ENCODE peak calls at places on chromosomes 13 and 19, in six cellular contexts. One of them, this sample, is unnamed.

GRCh38 chr13:101152184-101152583 is 264.1 kb downstream of the NALCN start:
- DNase-seq in A549: no peak
- DNase-seq in mammary epithelial cell: no peak
- DNase-seq in psoas muscle: no peak
- DNase-seq in PC-3: no peak
- DNase-seq in heart right ventricle: no peak
- DNase-seq in this sample: no peak

GRCh38 chr13:65834897-65835296 is 1395.2 kb downstream of the PCDH9 start:
- DNase-seq in heart right ventricle: no peak
- DNase-seq in mammary epithelial cell: no peak
- DNase-seq in psoas muscle: no peak
- DNase-seq in PC-3: no peak
- DNase-seq in A549: no peak
- DNase-seq in this sample: no peak

GRCh38 chr19:35641515-35642151 is at the start of gene ETV2:
- DNase-seq in A549: no peak
- DNase-seq in PC-3: no peak
- DNase-seq in mammary epithelial cell: no peak
- DNase-seq in heart right ventricle: peak
- DNase-seq in psoas muscle: no peak
- DNase-seq in this sample: peak

GRCh38 chr13:28056970-28057712 is 43.2 kb downstream of the FLT3 start:
- DNase-seq in heart right ventricle: no peak
- DNase-seq in PC-3: no peak
- DNase-seq in psoas muscle: no peak
- DNase-seq in mammary epithelial cell: no peak
- DNase-seq in A549: no peak
- DNase-seq in this sample: no peak

GRCh38 chr13:113978741-113979481 is 5.0 kb upstream of the C13orf46 start:
- DNase-seq in mammary epithelial cell: no peak
- DNase-seq in heart right ventricle: no peak
- DNase-seq in psoas muscle: peak
- DNase-seq in PC-3: no peak
- DNase-seq in A549: no peak
- DNase-seq in this sample: no peak

GRCh38 chr13:44223785-44224432 is 149.7 kb upstream of the SERP2 start:
- DNase-seq in heart right ventricle: no peak
- DNase-seq in A549: no peak
- DNase-seq in PC-3: no peak
- DNase-seq in psoas muscle: no peak
- DNase-seq in mammary epithelial cell: no peak
- DNase-seq in this sample: no peak

GRCh38 chr19:17215125-17215971 is at the start of gene USE1:
- DNase-seq in psoas muscle: peak
- DNase-seq in A549: peak
- DNase-seq in heart right ventricle: peak
- DNase-seq in mammary epithelial cell: peak
- DNase-seq in PC-3: peak
- DNase-seq in this sample: peak

GRCh38 chr13:107743983-107744382 is 471.4 kb downstream of the LIG4 start:
- DNase-seq in PC-3: peak
- DNase-seq in heart right ventricle: no peak
- DNase-seq in mammary epithelial cell: no peak
- DNase-seq in A549: no peak
- DNase-seq in psoas muscle: no peak
- DNase-seq in this sample: no peak

GRCh38 chr13:86562876-86563275 is 763.7 kb upstream of the SLITRK6 start:
- DNase-seq in psoas muscle: no peak
- DNase-seq in mammary epithelial cell: no peak
- DNase-seq in A549: no peak
- DNase-seq in PC-3: no peak
- DNase-seq in heart right ventricle: no peak
- DNase-seq in this sample: no peak

GRCh38 chr19:37505958-37506386 is 767 bp upstream of the ZNF793 start:
- DNase-seq in heart right ventricle: no peak
- DNase-seq in mammary epithelial cell: no peak
- DNase-seq in PC-3: no peak
- DNase-seq in A549: no peak
- DNase-seq in psoas muscle: no peak
- DNase-seq in this sample: peak

GRCh38 chr13:28574617-28575142 is 79.8 kb upstream of the FLT1 start:
- DNase-seq in psoas muscle: no peak
- DNase-seq in mammary epithelial cell: peak
- DNase-seq in PC-3: peak
- DNase-seq in heart right ventricle: peak
- DNase-seq in A549: peak
- DNase-seq in this sample: no peak

GRCh38 chr19:52993342-52994178 is 20.2 kb upstream of the ERVV-1 start:
- DNase-seq in PC-3: peak
- DNase-seq in mammary epithelial cell: peak
- DNase-seq in heart right ventricle: peak
- DNase-seq in A549: peak
- DNase-seq in psoas muscle: peak
- DNase-seq in this sample: peak

DNA sequence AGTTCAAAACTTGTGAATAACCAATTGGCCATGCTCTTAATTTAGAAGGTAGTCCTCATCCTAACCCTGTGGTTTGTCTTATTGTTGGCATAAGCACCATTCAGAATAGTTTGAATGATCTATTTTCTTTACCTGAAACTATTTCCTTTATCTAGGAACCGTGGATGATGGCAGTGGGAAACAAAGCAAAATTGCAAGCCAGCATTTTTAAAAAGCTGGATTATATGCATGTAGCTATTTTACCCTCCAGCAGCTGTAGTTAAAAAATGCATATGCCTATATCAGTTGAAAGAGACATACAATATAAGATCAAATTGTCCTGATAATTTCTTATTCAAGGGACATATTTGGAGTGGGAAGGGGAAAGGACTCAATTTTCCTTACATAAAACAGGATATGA is 19.3 kb downstream of the ZNF613 start:
- DNase-seq in mammary epithelial cell: no peak
- DNase-seq in PC-3: no peak
- DNase-seq in heart right ventricle: no peak
- DNase-seq in A549: no peak
- DNase-seq in psoas muscle: no peak
- DNase-seq in this sample: no peak
- H3K4me3 ChIP-seq in mammary epithelial cell: no peak
- H3K4me3 ChIP-seq in PC-3: no peak
- H3K4me3 ChIP-seq in heart right ventricle: no peak
- H3K4me3 ChIP-seq in A549: no peak
- H3K4me3 ChIP-seq in psoas muscle: no peak
- H3K4me3 ChIP-seq in this sample: no peak

GRCh38 chr19:1953441-1954094 is 12.6 kb downstream of the CSNK1G2 start:
- DNase-seq in mammary epithelial cell: no peak
- DNase-seq in PC-3: no peak
- DNase-seq in psoas muscle: no peak
- DNase-seq in heart right ventricle: no peak
- DNase-seq in A549: no peak
- DNase-seq in this sample: no peak

GRCh38 chr19:1956868-1957492 is 16.0 kb downstream of the CSNK1G2 start:
- DNase-seq in heart right ventricle: no peak
- DNase-seq in A549: no peak
- DNase-seq in mammary epithelial cell: no peak
- DNase-seq in psoas muscle: peak
- DNase-seq in PC-3: no peak
- DNase-seq in this sample: no peak

GRCh38 chr19:1956143-1956537 is 15.2 kb downstream of the CSNK1G2 start:
- DNase-seq in psoas muscle: no peak
- DNase-seq in heart right ventricle: no peak
- DNase-seq in mammary epithelial cell: no peak
- DNase-seq in PC-3: no peak
- DNase-seq in A549: no peak
- DNase-seq in this sample: no peak

GRCh38 chr19:1954547-1954946 is 13.6 kb downstream of the CSNK1G2 start:
- DNase-seq in PC-3: no peak
- DNase-seq in heart right ventricle: no peak
- DNase-seq in A549: no peak
- DNase-seq in mammary epithelial cell: no peak
- DNase-seq in psoas muscle: no peak
- DNase-seq in this sample: no peak

GRCh38 chr19:1955171-1956142 is 14.5 kb downstream of the CSNK1G2 start:
- DNase-seq in PC-3: no peak
- DNase-seq in heart right ventricle: no peak
- DNase-seq in mammary epithelial cell: no peak
- DNase-seq in psoas muscle: no peak
- DNase-seq in A549: no peak
- DNase-seq in this sample: no peak
- H3K27ac ChIP-seq in PC-3: no peak
- H3K27ac ChIP-seq in heart right ventricle: no peak
- H3K27ac ChIP-seq in mammary epithelial cell: no peak
- H3K27ac ChIP-seq in psoas muscle: no peak
- H3K27ac ChIP-seq in A549: no peak
- H3K27ac ChIP-seq in this sample: no peak

GRCh38 chr19:1151917-1152601 is 22.0 kb downstream of the SBNO2 start:
- DNase-seq in heart right ventricle: peak
- DNase-seq in psoas muscle: peak
- DNase-seq in mammary epithelial cell: no peak
- DNase-seq in PC-3: no peak
- DNase-seq in A549: no peak
- DNase-seq in this sample: no peak
- H3K4me3 ChIP-seq in heart right ventricle: peak
- H3K4me3 ChIP-seq in psoas muscle: peak
- H3K4me3 ChIP-seq in mammary epithelial cell: no peak
- H3K4me3 ChIP-seq in PC-3: no peak
- H3K4me3 ChIP-seq in A549: no peak
- H3K4me3 ChIP-seq in this sample: no peak

DNA sequence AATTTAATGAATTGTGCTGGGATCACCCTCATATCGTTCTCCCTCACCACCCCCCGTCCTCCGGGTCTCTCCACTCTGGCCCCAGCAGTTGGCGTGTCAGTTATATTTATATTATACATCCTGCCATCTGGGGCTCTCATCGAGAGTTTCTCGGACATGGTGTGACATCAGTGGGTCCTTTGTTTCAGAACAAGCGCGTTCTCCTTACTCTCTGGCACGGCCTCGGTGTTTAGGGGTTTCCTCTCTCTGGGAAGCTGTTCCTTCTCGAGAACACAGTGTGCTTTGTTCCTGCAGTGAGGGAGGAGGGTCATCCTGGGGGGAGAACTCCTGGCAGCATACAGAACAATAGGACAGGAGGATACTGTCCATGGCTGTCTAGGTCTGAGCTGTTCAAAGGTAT is 9.8 kb upstream of the MCF2L start:
- DNase-seq in psoas muscle: no peak
- DNase-seq in PC-3: no peak
- DNase-seq in heart right ventricle: peak
- DNase-seq in mammary epithelial cell: no peak
- DNase-seq in A549: no peak
- DNase-seq in this sample: no peak
- H3K27ac ChIP-seq in psoas muscle: peak
- H3K27ac ChIP-seq in PC-3: no peak
- H3K27ac ChIP-seq in heart right ventricle: peak
- H3K27ac ChIP-seq in mammary epithelial cell: no peak
- H3K27ac ChIP-seq in A549: no peak
- H3K27ac ChIP-seq in this sample: no peak

GRCh38 chr13:99990045-99990977 is 8.7 kb downstream of the ZIC2 start:
- DNase-seq in mammary epithelial cell: no peak
- DNase-seq in psoas muscle: no peak
- DNase-seq in PC-3: no peak
- DNase-seq in A549: no peak
- DNase-seq in heart right ventricle: no peak
- DNase-seq in this sample: no peak
- H3K4me3 ChIP-seq in mammary epithelial cell: no peak
- H3K4me3 ChIP-seq in psoas muscle: no peak
- H3K4me3 ChIP-seq in PC-3: no peak
- H3K4me3 ChIP-seq in A549: no peak
- H3K4me3 ChIP-seq in heart right ventricle: no peak
- H3K4me3 ChIP-seq in this sample: no peak

GRCh38 chr19:42110658-42111057 is 21.6 kb downstream of the POU2F2 start:
- DNase-seq in A549: no peak
- DNase-seq in heart right ventricle: no peak
- DNase-seq in mammary epithelial cell: no peak
- DNase-seq in PC-3: no peak
- DNase-seq in psoas muscle: no peak
- DNase-seq in this sample: no peak

GRCh38 chr19:42111384-42111783 is 20.9 kb downstream of the POU2F2 start:
- DNase-seq in mammary epithelial cell: peak
- DNase-seq in A549: no peak
- DNase-seq in heart right ventricle: no peak
- DNase-seq in psoas muscle: no peak
- DNase-seq in PC-3: no peak
- DNase-seq in this sample: no peak

GRCh38 chr19:42108527-42109389 is 23.5 kb downstream of the POU2F2 start:
- DNase-seq in psoas muscle: peak
- DNase-seq in mammary epithelial cell: peak
- DNase-seq in heart right ventricle: peak
- DNase-seq in A549: peak
- DNase-seq in PC-3: peak
- DNase-seq in this sample: peak

GRCh38 chr19:42111811-42112210 is 20.4 kb downstream of the POU2F2 start:
- DNase-seq in A549: no peak
- DNase-seq in heart right ventricle: no peak
- DNase-seq in psoas muscle: no peak
- DNase-seq in PC-3: no peak
- DNase-seq in mammary epithelial cell: peak
- DNase-seq in this sample: no peak

DNA sequence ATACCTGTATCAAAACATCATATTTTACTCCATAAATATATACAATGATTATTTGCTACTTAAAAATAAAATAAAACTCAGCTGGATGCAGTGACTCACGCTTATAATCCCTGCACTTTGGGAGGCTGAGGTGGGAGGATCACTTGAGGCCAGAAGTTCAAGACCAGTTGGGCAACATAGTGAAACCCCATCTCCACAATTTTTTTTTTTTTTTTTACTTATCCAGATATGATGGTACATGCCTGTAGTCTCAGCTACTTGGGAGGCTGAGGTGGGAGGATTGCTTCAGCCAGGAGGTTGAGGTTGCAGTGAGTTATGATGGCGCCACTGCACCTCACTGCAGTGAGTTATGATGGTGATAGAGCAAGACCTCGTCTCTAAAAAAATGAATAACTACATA is 22.4 kb downstream of the POU2F2 start:
- DNase-seq in A549: no peak
- DNase-seq in heart right ventricle: no peak
- DNase-seq in mammary epithelial cell: no peak
- DNase-seq in PC-3: no peak
- DNase-seq in psoas muscle: no peak
- DNase-seq in this sample: no peak
- H3K27ac ChIP-seq in A549: no peak
- H3K27ac ChIP-seq in heart right ventricle: no peak
- H3K27ac ChIP-seq in mammary epithelial cell: no peak
- H3K27ac ChIP-seq in PC-3: no peak
- H3K27ac ChIP-seq in psoas muscle: no peak
- H3K27ac ChIP-seq in this sample: no peak

DNA sequence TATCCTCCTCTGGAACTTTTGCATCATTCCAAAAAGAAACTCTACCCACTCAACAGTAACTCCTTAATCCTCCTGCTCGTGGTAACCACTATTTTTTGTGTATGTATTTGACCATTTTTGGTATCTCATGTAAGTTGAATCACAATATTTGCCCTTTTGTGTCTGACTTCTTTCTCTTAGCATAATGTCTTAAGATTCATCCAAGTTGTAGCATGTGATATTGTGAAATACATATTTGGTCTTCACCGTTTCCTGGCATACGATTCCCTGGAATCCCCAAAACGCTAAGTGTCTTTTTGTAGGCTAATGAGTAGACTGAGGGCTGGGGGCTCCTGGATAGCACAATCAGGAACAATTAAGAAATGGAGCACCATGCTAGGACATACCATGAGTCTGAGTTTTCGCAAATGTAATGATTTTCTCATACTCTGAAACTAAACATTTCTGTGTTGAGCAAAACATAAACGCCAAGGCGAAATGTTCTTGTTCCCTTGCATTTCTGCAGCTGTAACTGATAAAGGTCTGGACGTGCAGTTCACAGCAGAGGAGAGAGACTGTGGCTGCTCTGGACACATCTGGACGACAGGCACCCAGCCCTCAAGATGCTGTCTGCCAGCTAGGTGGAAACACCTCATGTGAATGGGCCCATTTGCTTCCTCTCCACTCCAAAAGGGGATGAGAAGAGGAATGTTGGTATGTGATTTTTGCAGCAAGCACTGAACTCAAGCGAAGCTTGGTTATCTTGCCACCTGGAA is 38.4 kb downstream of the BRD4 start:
- DNase-seq in mammary epithelial cell: no peak
- DNase-seq in A549: no peak
- DNase-seq in psoas muscle: no peak
- DNase-seq in heart right ventricle: no peak
- DNase-seq in PC-3: no peak
- DNase-seq in this sample: no peak
- H3K4me3 ChIP-seq in mammary epithelial cell: no peak
- H3K4me3 ChIP-seq in A549: no peak
- H3K4me3 ChIP-seq in psoas muscle: peak
- H3K4me3 ChIP-seq in heart right ventricle: peak
- H3K4me3 ChIP-seq in PC-3: no peak
- H3K4me3 ChIP-seq in this sample: no peak